ENCODE peak calls at places on chromosomes 3 and 15, in eight cellular contexts. B is pancreas, P is psoas muscle, C is tibial artery, A is right cardiac atrium, O is ascending aorta, W is Karpas-422, X is heart right ventricle. J is an unnamed sample. For H3K4me1, the result is how much of the 10 kb centered on the place peaks cover.

GRCh38 chr3:153443961-153444360 is 281.9 kb downstream of the RAP2B start:
- DNase-seq in B (no peak), P (no peak), C (no peak), A (no peak), O (no peak), W (peak), X (no peak), J (no peak)

GRCh38 chr3:129576514-129577345 is 29.7 kb downstream of the PLXND1 start:
- DNase-seq in B (peak), P (no peak), C (no peak), A (peak), O (peak), W (peak), X (peak), J (peak)

GRCh38 chr3:16890605-16891333 is 6.0 kb downstream of the PLCL2 start:
- DNase-seq in B (no peak), P (no peak), C (no peak), A (no peak), O (no peak), W (no peak), X (no peak), J (no peak)

GRCh38 chr15:72532991-72533601 is 59.0 kb downstream of the ARIH1 start:
- DNase-seq in B (no peak), P (no peak), C (no peak), A (no peak), O (no peak), W (no peak), X (no peak), J (no peak)

GRCh38 chr15:70420421-70421196 is 322.9 kb upstream of the TLE3 start:
- DNase-seq in B (no peak), P (no peak), C (no peak), A (no peak), O (no peak), W (no peak), X (no peak), J (no peak)

GRCh38 chr3:23117856-23118255 is 85.3 kb upstream of the UBE2E2 start:
- DNase-seq in B (no peak), P (no peak), C (no peak), A (no peak), O (no peak), W (no peak), X (no peak), J (no peak)

GRCh38 chr15:90840157-90840855 is 28.1 kb upstream of the FURIN start:
- DNase-seq in B (no peak), P (no peak), C (no peak), A (no peak), O (no peak), W (no peak), X (no peak), J (no peak)

GRCh38 chr3:123834631-123835030 is 49.5 kb downstream of the MYLK start:
- DNase-seq in B (no peak), P (no peak), C (no peak), A (no peak), O (no peak), W (no peak), X (no peak), J (no peak)

GRCh38 chr3:48129921-48130320 is 58.3 kb downstream of the CDC25A start:
- DNase-seq in B (no peak), P (no peak), C (no peak), A (no peak), O (no peak), W (no peak), X (no peak), J (no peak)

GRCh38 chr3:134797080-134797801 is 2.2 kb downstream of the EPHB1 start:
- DNase-seq in B (no peak), P (no peak), C (no peak), A (no peak), O (no peak), W (no peak), X (no peak), J (no peak)

GRCh38 chr3:46833346-46834300 is 29.6 kb downstream of the MYL3 start:
- DNase-seq in B (no peak), P (no peak), C (no peak), A (no peak), O (no peak), W (no peak), X (no peak), J (no peak)

GRCh38 chr15:50415752-50416404 is 8.3 kb upstream of the USP8 start:
- DNase-seq in B (no peak), P (no peak), C (no peak), A (no peak), O (no peak), W (no peak), X (no peak), J (no peak)

GRCh38 chr15:62439543-62440016 is 274.5 kb upstream of the C2CD4B start:
- DNase-seq in B (no peak), P (no peak), C (no peak), A (no peak), O (no peak), W (no peak), X (no peak), J (no peak)

GRCh38 chr3:57331078-57331477 is 38.6 kb upstream of the ASB14 start:
- DNase-seq in B (no peak), P (no peak), C (no peak), A (no peak), O (no peak), W (peak), X (no peak), J (no peak)

GRCh38 chr3:32975891-32976290 is 24.4 kb downstream of the CCR4 start:
- DNase-seq in B (no peak), P (no peak), C (no peak), A (no peak), O (no peak), W (no peak), X (no peak), J (no peak)

GRCh38 chr3:9917820-9918219 is 922 bp downstream of the IL17RC start:
- DNase-seq in B (no peak), P (peak), C (no peak), A (no peak), O (no peak), W (no peak), X (no peak), J (no peak)

GRCh38 chr15:78767331-78767951 is 43.8 kb downstream of the ADAMTS7 start:
- DNase-seq in B (no peak), P (peak), C (peak), A (peak), O (no peak), W (no peak), X (peak), J (no peak)

GRCh38 chr15:48358229-48358641 is 27.0 kb downstream of the DUT start:
- DNase-seq in B (no peak), P (no peak), C (no peak), A (no peak), O (no peak), W (peak), X (no peak), J (no peak)

GRCh38 chr3:13515786-13516783 is 32.8 kb upstream of the FBLN2 start:
- DNase-seq in B (no peak), P (peak), C (peak), A (peak), O (no peak), W (no peak), X (peak), J (peak)

GRCh38 chr3:136891934-136892855 is 30.2 kb downstream of the NCK1 start:
- DNase-seq in B (no peak), P (no peak), C (no peak), A (no peak), O (no peak), W (no peak), X (no peak), J (no peak)

GRCh38 chr3:37447732-37448131 is 273.4 kb upstream of the LRRFIP2 start:
- DNase-seq in B (no peak), P (no peak), C (no peak), A (no peak), O (no peak), W (no peak), X (no peak), J (no peak)
- H3K4me1 ChIP-seq in B (under half), P (under half), C (under half), A (under half), O (under half), W (under half), X (under half), J (under half)

GRCh38 chr15:93270937-93271472 is 182.0 kb upstream of the RGMA start:
- DNase-seq in B (no peak), P (no peak), C (no peak), A (no peak), O (no peak), W (no peak), X (no peak), J (no peak)

GRCh38 chr15:93274276-93274675 is 185.3 kb upstream of the RGMA start:
- DNase-seq in B (no peak), P (no peak), C (no peak), A (no peak), O (no peak), W (no peak), X (no peak), J (no peak)

GRCh38 chr15:93266291-93266690 is 177.3 kb upstream of the RGMA start:
- DNase-seq in B (no peak), P (no peak), C (no peak), A (no peak), O (no peak), W (no peak), X (no peak), J (no peak)

DNA sequence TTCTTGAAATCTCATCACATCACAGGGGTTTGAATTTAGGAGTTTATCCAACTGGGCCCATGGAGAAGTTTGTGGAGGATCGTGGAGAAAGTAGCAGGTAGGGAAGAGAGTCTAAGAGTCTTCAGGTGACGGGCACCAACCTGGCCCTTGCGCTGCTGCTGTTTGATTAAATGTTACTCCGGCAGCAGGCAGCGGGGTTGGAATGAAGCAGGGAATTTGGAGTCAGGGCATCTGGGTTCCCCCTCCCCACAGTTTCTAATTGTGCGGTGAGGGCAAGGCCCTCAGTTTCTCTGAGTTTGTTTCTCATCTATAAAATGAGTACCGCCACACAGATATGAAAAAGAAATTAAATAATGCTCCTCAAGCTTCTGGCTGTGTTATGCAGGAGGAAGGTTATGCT is 182.9 kb upstream of the RGMA start:
- DNase-seq in B (no peak), P (no peak), C (no peak), A (no peak), O (no peak), W (no peak), X (no peak), J (no peak)
- H3K27ac ChIP-seq in B (no peak), P (no peak), C (no peak), A (no peak), O (no peak), W (no peak), X (no peak), J (no peak)

DNA sequence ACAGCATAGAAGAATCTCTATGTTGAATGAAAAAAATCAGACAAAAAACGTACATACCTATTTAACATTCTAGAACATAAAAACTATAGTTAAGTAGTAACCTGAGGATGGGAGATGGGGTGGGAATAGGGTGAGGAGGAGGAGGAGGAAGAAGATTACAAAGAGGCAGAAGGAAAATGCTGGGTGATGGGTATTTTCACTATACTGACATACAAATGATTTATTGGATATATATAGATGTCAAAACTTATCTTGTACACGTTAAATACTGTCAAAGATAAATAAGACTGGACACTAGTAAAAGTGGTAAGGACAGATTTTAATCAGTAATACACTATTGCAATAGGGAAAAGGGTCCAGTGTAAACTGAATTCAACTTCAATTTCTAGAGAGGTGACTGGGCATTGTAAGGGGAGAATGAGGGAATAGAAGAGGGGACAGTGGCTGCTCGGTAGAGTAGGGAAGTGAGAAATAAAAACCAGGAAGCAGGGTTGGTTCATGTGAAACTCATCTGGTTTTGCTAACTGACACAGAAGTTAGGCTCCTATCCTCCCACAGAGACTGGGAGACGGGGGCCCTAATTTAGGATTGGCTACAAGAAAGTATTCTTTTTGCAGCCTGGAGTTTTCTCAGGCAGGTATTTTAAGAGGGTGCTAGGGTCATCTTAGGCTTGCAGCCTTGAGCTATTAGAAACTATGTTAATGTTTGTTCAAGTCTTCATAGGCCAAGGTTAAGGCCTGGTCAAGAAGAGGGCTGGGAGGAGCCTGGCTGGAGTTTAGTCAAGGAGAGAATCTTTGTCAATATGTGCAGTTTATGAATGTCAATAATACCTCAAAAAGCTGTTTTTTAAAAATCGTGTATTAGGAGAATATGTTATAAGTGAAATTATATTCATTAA is 15.0 kb upstream of the C15orf61 start:
- DNase-seq in B (no peak), P (no peak), C (no peak), A (no peak), O (no peak), W (no peak), X (no peak), J (no peak)
- H3K4me1 ChIP-seq in B (under half), P (under half), C (under half), A (under half), O (under half), W (under half), X (under half), J (under half)

DNA sequence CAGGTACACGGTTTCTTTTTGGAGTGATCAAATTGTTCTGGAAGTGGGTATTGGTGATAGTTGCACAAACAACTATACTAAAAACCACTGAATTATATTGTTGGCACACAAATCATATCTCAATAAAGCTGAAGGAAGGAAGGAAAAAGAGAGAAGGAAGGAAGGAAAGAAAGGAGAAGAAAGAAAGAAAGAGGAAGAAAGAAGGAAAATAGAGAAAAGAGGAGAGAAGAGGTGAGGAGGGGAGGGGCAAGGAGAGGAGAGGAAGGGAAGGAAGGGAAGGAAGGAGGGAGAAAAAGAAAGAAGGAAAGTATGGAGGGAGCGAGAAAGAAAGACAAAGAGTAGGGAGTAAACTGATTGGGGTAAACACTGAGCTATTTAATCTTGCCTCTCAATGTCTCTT is 77.9 kb upstream of the TSC22D2 start:
- DNase-seq in B (no peak), P (no peak), C (no peak), A (no peak), O (no peak), W (no peak), X (no peak), J (no peak)
- H3K27ac ChIP-seq in B (no peak), P (no peak), C (no peak), A (no peak), O (no peak), W (no peak), X (no peak), J (no peak)

DNA sequence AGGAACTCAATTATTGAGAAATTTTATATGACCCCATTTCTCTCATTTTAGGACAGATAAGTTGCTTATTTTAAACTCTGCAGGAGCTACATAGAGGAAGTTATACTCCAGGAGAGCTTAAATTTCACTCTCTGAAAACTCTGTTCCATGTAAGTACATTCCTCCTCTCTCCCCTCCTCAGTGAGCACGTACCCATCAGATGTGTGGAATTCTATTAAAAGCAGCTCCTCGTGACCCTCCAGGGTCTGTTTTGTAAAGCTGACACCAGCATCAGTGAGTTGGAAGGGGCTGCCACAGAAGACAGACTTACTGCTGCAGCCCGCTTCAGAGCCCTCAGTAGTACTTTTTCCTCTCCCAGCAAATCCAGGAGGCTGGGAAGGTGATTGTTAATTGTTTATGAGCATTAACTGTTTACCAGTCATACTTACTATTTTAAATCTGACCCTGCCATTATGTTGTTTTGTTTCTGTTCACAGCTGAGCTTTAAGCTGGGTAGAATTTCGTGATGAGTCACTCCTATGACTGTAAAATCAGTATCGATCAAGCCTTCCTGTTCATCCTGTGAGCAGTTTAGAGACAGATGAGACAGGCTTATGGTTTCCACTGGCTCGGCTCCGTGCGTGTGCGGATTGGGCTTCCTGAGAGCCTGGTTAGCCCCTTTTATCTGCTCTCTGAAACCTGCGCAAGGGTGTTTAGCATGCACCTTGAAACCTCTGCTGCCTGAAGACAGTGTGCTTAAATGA is 20.4 kb downstream of the IGF1R start:
- DNase-seq in B (no peak), P (no peak), C (no peak), A (no peak), O (no peak), W (no peak), X (no peak), J (no peak)
- H3K4me1 ChIP-seq in B (under half), P (under half), C (half or more), A (under half), O (half or more), W (under half), X (half or more), J (half or more)

GRCh38 chr3:42122261-42123011 is 31.3 kb downstream of the TRAK1 start:
- DNase-seq in B (no peak), P (no peak), C (peak), A (no peak), O (no peak), W (no peak), X (no peak), J (no peak)
- H3K27ac ChIP-seq in B (no peak), P (peak), C (no peak), A (peak), O (no peak), W (peak), X (peak), J (peak)

GRCh38 chr3:66629431-66630368 is 128.9 kb upstream of the LRIG1 start:
- DNase-seq in B (no peak), P (no peak), C (no peak), A (no peak), O (no peak), W (no peak), X (no peak), J (no peak)
- H3K4me1 ChIP-seq in B (under half), P (under half), C (under half), A (under half), O (under half), W (under half), X (under half), J (under half)

DNA sequence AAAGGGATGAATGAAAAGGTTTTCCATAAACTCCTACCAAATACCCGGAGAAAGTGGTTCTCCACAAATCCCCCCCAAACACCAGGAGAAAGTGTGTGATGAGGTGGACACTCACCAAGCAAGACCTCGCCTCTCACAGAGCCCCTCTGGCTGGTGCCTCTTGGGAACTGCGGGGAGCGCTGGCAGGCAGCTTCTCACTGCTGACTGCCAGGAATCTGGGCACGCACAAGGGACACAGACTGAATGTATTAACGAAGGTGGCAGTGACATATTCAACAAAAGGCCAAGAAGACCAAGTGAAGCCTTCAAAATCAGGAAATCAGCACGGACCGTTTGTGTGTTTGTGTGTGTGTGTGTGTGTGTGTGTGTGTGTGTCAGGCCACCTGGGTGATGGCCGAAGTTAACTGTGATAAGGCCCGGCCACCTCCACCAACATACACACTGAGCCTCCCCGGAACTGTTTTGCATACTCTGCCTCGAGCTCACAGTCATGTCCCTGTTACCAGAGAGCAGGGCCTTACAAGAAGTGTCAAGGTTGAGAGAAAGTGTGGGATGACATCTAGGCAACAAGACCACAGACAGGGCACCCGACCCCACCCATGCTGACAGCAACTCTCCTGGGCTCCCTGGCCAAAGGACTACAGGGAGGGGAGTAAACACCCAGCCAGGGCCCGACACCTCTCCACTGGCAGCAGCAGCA is 18.0 kb downstream of the ATP10A start:
- DNase-seq in B (no peak), P (no peak), C (no peak), A (no peak), O (no peak), W (no peak), X (no peak), J (no peak)
- H3K27ac ChIP-seq in B (no peak), P (no peak), C (peak), A (no peak), O (peak), W (no peak), X (no peak), J (no peak)

GRCh38 chr3:11558002-11558401 is 85.7 kb downstream of the VGLL4 start:
- DNase-seq in B (no peak), P (no peak), C (peak), A (peak), O (no peak), W (no peak), X (no peak), J (peak)
- H3K4me1 ChIP-seq in B (under half), P (half or more), C (half or more), A (under half), O (half or more), W (under half), X (half or more), J (half or more)